ENCODE peak calls at places on chromosomes 7 and 10, in six cellular contexts. K is GM06990, E is GM12865, M is A549, T is lung, A is lower lobe of right lung. O is an unnamed sample.

GRCh38 chr7:28169166-28169713 is 11.4 kb downstream of the JAZF1 start:
- DNase-seq in K (no peak), E (no peak), M (no peak), T (no peak), A (no peak), O (no peak)

GRCh38 chr7:16926283-16926682 is 44.5 kb upstream of the AGR3 start:
- DNase-seq in K (no peak), E (peak; percentile 28), M (no peak), T (no peak), A (no peak), O (no peak)

GRCh38 chr10:132944510-132944909 is 2.1 kb upstream of the CFAP46 start:
- DNase-seq in K (no peak), E (no peak), M (no peak), T (no peak), A (no peak), O (no peak)

GRCh38 chr10:111973306-111973705 is 210.3 kb downstream of the GPAM start:
- DNase-seq in K (no peak), E (no peak), M (no peak), T (no peak), A (no peak), O (no peak)

GRCh38 chr7:66016131-66016461 is 34.1 kb upstream of the GUSB start:
- DNase-seq in K (no peak), E (no peak), M (no peak), T (no peak), A (no peak), O (no peak)

GRCh38 chr7:102220229-102220850 is 66.3 kb upstream of the SH2B2 start:
- DNase-seq in K (no peak), E (no peak), M (no peak), T (no peak), A (no peak), O (no peak)

GRCh38 chr10:3666525-3667302 is 118.3 kb downstream of the KLF6 start:
- DNase-seq in K (no peak), E (no peak), M (no peak), T (peak; percentile 41), A (peak; percentile 73), O (no peak)

GRCh38 chr10:114260366-114260765 is 21.3 kb downstream of the VWA2 start:
- DNase-seq in K (no peak), E (no peak), M (no peak), T (no peak), A (no peak), O (no peak)

GRCh38 chr10:26214004-26214403 is 2.6 kb upstream of the GAD2 start:
- DNase-seq in K (no peak), E (no peak), M (no peak), T (no peak), A (no peak), O (no peak)

GRCh38 chr7:151058766-151059361 is 525 bp upstream of the SLC4A2 start:
- DNase-seq in K (no peak), E (peak; percentile 35), M (no peak), T (no peak), A (no peak), O (no peak)

GRCh38 chr10:101367569-101368453 is 13.8 kb downstream of the BTRC start:
- DNase-seq in K (no peak), E (no peak), M (peak; percentile 71), T (no peak), A (no peak), O (no peak)

GRCh38 chr7:84058311-84059076 is 136.1 kb downstream of the SEMA3A start:
- DNase-seq in K (no peak), E (peak; percentile 8), M (no peak), T (no peak), A (no peak), O (no peak)

GRCh38 chr10:70445718-70446485 is 4.4 kb upstream of the NODAL start:
- DNase-seq in K (no peak), E (no peak), M (no peak), T (no peak), A (no peak), O (no peak)

GRCh38 chr7:17490825-17491224 is 192.4 kb downstream of the AHR start:
- DNase-seq in K (no peak), E (no peak), M (no peak), T (no peak), A (no peak), O (no peak)

GRCh38 chr10:80289451-80290287 is at the start of gene MAT1A:
- DNase-seq in K (no peak), E (no peak), M (no peak), T (no peak), A (no peak), O (peak; percentile 8)

GRCh38 chr10:30495687-30496086 is 61.7 kb downstream of the MAP3K8 start:
- DNase-seq in K (no peak), E (no peak), M (no peak), T (no peak), A (no peak), O (no peak)

GRCh38 chr10:30494558-30494957 is 60.6 kb downstream of the MAP3K8 start:
- DNase-seq in K (no peak), E (peak; percentile 43), M (no peak), T (no peak), A (no peak), O (no peak)

GRCh38 chr10:30491204-30491603 is 57.2 kb downstream of the MAP3K8 start:
- DNase-seq in K (no peak), E (peak; percentile 35), M (no peak), T (no peak), A (no peak), O (no peak)

GRCh38 chr10:30491832-30492530 is 58.0 kb downstream of the MAP3K8 start:
- DNase-seq in K (no peak), E (no peak), M (no peak), T (no peak), A (no peak), O (no peak)

DNA sequence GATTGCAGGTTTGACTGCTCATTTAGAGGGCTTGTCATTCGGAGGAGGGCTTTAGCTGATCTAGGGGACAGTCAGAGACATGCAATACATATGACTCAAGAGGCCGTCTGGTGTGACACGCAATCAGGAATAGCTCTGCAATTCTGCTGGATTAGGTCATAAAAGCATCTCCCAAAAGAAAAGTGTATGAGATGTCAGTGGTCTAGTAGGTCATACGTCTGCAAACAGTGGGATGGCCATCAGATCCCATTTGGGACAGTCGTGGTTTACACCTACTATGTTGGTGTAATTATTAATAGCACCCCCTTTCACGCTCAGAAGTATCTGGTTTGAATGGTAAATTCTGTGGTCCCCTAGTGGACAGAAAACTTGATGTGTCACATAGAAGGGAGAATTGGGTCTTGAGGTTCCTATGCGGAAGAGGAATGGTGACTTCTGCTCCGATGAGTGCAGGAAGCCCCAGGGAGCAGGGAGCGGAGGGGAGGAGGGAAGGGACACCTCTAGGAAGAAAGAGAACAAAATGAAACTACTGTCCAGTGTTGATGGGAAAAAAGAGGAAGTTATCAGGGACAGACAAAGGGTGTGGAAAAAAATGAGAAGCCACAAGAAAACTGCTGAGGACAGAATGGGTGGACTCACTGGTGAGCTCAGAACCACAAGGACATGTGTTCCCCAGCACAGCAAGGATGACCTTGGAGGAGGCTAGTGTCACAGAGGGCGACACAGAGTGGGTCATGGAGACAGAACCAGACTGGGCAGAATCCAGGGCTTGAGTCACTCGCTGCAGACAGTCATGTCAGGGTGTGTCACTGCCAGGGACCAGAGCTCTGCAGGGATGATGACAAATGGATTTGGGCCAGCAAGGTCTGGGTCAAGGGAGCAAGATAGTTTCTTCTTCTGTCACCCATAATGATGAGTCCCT is 59.9 kb downstream of the MAP3K8 start:
- DNase-seq in K (peak; percentile 64), E (peak; percentile 69), M (no peak), T (peak; percentile 45), A (peak; percentile 80), O (no peak)
- TF ChIP-seq CTCF in K (peak; percentile 33), E (peak; percentile 41), M (no peak), T (no peak), A (no peak), O (no peak)

DNA sequence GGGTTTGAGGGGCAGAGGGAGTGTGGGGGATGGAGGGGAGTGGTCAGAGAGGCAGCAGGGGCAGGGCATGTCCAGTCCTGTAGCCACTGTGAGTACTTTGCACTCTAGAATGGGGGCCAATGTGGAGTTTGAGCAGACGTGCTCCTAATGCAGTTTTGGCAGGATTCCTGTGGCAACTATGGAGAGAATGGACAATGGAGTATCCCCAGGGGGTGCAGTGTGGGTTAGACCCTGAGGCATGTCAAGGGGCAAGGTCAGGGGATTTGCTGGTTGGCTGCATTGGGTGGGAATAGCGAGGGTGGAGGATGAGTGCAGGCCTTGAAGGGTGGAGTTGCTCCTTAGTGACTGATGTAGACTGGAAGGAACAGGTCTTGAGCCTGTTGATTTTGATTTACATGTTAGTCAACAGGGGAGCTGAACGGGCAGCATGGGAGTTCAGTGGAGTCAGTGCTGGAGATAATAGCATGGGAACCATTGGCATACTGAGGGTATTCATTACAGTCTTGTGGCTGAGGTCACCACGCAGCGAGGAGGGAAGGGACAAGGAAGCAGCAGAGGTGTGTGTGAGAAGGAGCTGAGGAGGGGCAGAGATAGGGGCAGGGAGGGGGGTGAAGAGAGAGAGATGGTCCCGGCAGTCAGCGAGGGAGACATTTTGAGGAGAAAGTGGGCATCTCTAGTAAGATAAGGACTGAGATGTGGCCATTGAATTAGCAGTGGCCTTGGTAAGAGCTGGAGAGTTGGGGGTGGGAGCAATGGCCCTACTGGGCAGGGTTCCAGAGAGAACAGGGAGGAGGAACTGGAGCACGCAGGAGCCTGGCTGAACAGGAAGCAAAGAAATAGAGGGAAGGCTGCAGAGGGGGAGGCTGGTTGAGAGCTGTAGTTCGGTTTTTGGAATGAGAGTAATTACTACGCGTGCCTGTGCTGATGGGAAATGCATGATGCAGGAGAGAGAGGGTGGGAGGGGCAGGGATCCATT is 112.7 kb downstream of the CCNY start:
- DNase-seq in K (no peak), E (no peak), M (no peak), T (no peak), A (no peak), O (no peak)
- H3K4me3 ChIP-seq in K (no peak overlapping the region), E (no peak overlapping the region), M (no peak overlapping the region), T (no peak overlapping the region), A (no peak overlapping the region), O (no peak overlapping the region)

DNA sequence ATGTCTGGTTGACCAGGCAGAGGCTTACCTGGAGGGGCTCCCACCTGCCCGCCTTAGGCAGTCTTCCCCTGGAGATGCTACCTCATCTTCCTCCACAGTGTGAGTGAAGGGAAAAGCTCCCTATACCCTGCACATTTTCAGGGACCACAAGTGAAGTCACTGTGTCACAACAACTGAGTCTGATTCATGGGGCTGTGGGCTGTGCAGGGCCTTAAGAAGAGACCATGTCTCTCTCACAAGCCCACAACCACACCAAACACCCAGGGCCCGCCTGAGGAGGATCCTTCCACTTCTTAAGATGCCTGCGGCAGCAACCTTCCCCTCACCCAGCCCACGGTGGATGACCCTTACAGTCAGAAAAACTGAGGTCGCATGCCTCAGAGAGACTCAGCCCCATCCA is 118.3 kb downstream of the KMT2E start:
- DNase-seq in K (no peak), E (no peak), M (no peak), T (no peak), A (no peak), O (no peak)
- TF ChIP-seq CTCF in K (no peak), E (no peak), M (no peak), T (no peak), A (no peak), O (no peak)

GRCh38 chr7:141239661-141240060 is 165.8 kb downstream of the TMEM178B start:
- DNase-seq in K (no peak), E (no peak), M (no peak), T (no peak), A (no peak), O (no peak)
- H3K4me3 ChIP-seq in K (no peak overlapping the region), E (no peak overlapping the region), M (no peak overlapping the region), T (no peak overlapping the region), A (no peak overlapping the region), O (no peak overlapping the region)

DNA sequence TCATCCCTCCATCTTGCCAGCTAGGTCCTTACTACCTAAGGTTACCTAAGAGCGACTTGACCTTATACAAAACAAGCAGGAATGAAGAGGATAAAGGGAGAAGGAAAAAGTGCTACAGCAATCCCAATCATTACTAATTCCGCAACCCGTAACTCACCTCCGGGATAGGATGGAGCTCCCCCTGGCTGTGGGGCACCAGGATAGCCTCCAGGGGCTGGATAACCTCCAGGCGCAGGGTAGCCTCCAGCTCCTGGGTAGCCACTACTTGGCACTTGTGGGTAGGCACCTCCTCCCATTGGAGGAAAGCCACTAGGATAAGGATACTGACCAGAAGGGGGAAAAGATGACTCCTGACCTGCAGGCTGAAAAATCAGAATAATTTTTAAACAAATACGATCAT is 15.8 kb downstream of the ANXA7 start:
- DNase-seq in K (no peak), E (no peak), M (peak; percentile 28), T (no peak), A (no peak), O (no peak)
- TF ChIP-seq CTCF in K (no peak), E (no peak), M (peak; percentile 35), T (no peak), A (no peak), O (no peak)

O was measured in LNCaP clone FGC.